ENCODE peak calls at places on chromosomes 13 and 19, in ten cellular contexts. One of them, this sample, is unnamed.

GRCh38 chr19:53877361-53877766 is 4.6 kb upstream of the PRKCG start:
- DNase-seq in fibroblast of the aortic adventitia: peak; percentile 41
- DNase-seq in heart right ventricle: no peak
- DNase-seq in PC-9: no peak
- DNase-seq in AG04450: no peak
- DNase-seq in ascending aorta: no peak
- DNase-seq in retinal pigment epithelial cell: no peak
- DNase-seq in HL-60: no peak
- DNase-seq in neural crest cell: no peak
- DNase-seq in fibroblast of mammary gland: peak; percentile 27
- DNase-seq in this sample: no peak

GRCh38 chr19:22627526-22627925 is 6.6 kb upstream of the ZNF492 start:
- DNase-seq in retinal pigment epithelial cell: no peak
- DNase-seq in PC-9: no peak
- DNase-seq in AG04450: no peak
- DNase-seq in ascending aorta: no peak
- DNase-seq in heart right ventricle: no peak
- DNase-seq in HL-60: no peak
- DNase-seq in neural crest cell: no peak
- DNase-seq in fibroblast of mammary gland: no peak
- DNase-seq in fibroblast of the aortic adventitia: no peak
- DNase-seq in this sample: no peak

GRCh38 chr19:13091400-13092161 is 11.1 kb downstream of the LYL1 start:
- DNase-seq in neural crest cell: no peak
- DNase-seq in fibroblast of the aortic adventitia: peak; percentile 96
- DNase-seq in heart right ventricle: peak; percentile 64
- DNase-seq in fibroblast of mammary gland: peak; percentile 74
- DNase-seq in AG04450: no peak
- DNase-seq in PC-9: no peak
- DNase-seq in ascending aorta: peak; percentile 66
- DNase-seq in HL-60: no peak
- DNase-seq in retinal pigment epithelial cell: peak; percentile 96
- DNase-seq in this sample: no peak

GRCh38 chr13:43390101-43390500 is 366.7 kb downstream of the DNAJC15 start:
- DNase-seq in retinal pigment epithelial cell: no peak
- DNase-seq in HL-60: no peak
- DNase-seq in neural crest cell: no peak
- DNase-seq in AG04450: no peak
- DNase-seq in fibroblast of the aortic adventitia: peak; percentile 62
- DNase-seq in heart right ventricle: no peak
- DNase-seq in PC-9: no peak
- DNase-seq in fibroblast of mammary gland: peak; percentile 55
- DNase-seq in ascending aorta: no peak
- DNase-seq in this sample: no peak

GRCh38 chr19:3642987-3643386 is 16.4 kb upstream of the CACTIN start:
- DNase-seq in heart right ventricle: no peak
- DNase-seq in retinal pigment epithelial cell: no peak
- DNase-seq in AG04450: no peak
- DNase-seq in PC-9: no peak
- DNase-seq in ascending aorta: no peak
- DNase-seq in fibroblast of mammary gland: no peak
- DNase-seq in neural crest cell: no peak
- DNase-seq in fibroblast of the aortic adventitia: no peak
- DNase-seq in HL-60: no peak
- DNase-seq in this sample: no peak

GRCh38 chr13:75860935-75861334 is 224.8 kb downstream of the LMO7 start:
- DNase-seq in PC-9: no peak
- DNase-seq in fibroblast of mammary gland: no peak
- DNase-seq in ascending aorta: no peak
- DNase-seq in HL-60: no peak
- DNase-seq in fibroblast of the aortic adventitia: no peak
- DNase-seq in neural crest cell: no peak
- DNase-seq in AG04450: no peak
- DNase-seq in retinal pigment epithelial cell: no peak
- DNase-seq in heart right ventricle: no peak
- DNase-seq in this sample: no peak

GRCh38 chr13:47463726-47464125 is 537.3 kb downstream of the SUCLA2 start:
- DNase-seq in heart right ventricle: no peak
- DNase-seq in retinal pigment epithelial cell: peak; percentile 19
- DNase-seq in PC-9: no peak
- DNase-seq in fibroblast of mammary gland: peak; percentile 78
- DNase-seq in ascending aorta: no peak
- DNase-seq in fibroblast of the aortic adventitia: peak; percentile 16
- DNase-seq in neural crest cell: no peak
- DNase-seq in AG04450: peak; percentile 18
- DNase-seq in HL-60: no peak
- DNase-seq in this sample: no peak

GRCh38 chr13:113616991-113617749 is 32.6 kb downstream of the TFDP1 start:
- DNase-seq in AG04450: no peak
- DNase-seq in HL-60: peak; percentile 35
- DNase-seq in heart right ventricle: no peak
- DNase-seq in PC-9: peak; percentile 22
- DNase-seq in fibroblast of the aortic adventitia: no peak
- DNase-seq in ascending aorta: no peak
- DNase-seq in retinal pigment epithelial cell: peak; percentile 35
- DNase-seq in neural crest cell: no peak
- DNase-seq in fibroblast of mammary gland: no peak
- DNase-seq in this sample: no peak

GRCh38 chr13:46185634-46186033 is 3.7 kb upstream of the LCP1 start:
- DNase-seq in heart right ventricle: no peak
- DNase-seq in ascending aorta: no peak
- DNase-seq in AG04450: no peak
- DNase-seq in fibroblast of the aortic adventitia: no peak
- DNase-seq in neural crest cell: no peak
- DNase-seq in PC-9: no peak
- DNase-seq in fibroblast of mammary gland: no peak
- DNase-seq in retinal pigment epithelial cell: no peak
- DNase-seq in HL-60: no peak
- DNase-seq in this sample: no peak

GRCh38 chr13:41942462-41943094 is 18.3 kb downstream of the VWA8 start:
- DNase-seq in HL-60: no peak
- DNase-seq in neural crest cell: no peak
- DNase-seq in retinal pigment epithelial cell: no peak
- DNase-seq in PC-9: no peak
- DNase-seq in AG04450: peak; percentile 33
- DNase-seq in ascending aorta: no peak
- DNase-seq in heart right ventricle: no peak
- DNase-seq in fibroblast of the aortic adventitia: peak; percentile 69
- DNase-seq in fibroblast of mammary gland: peak; percentile 64
- DNase-seq in this sample: no peak

GRCh38 chr13:76828316-76828741 is 57.9 kb downstream of the KCTD12 start:
- DNase-seq in ascending aorta: no peak
- DNase-seq in fibroblast of the aortic adventitia: no peak
- DNase-seq in fibroblast of mammary gland: peak; percentile 58
- DNase-seq in retinal pigment epithelial cell: no peak
- DNase-seq in HL-60: no peak
- DNase-seq in heart right ventricle: no peak
- DNase-seq in neural crest cell: no peak
- DNase-seq in PC-9: no peak
- DNase-seq in AG04450: no peak
- DNase-seq in this sample: peak; percentile 17

GRCh38 chr19:15296841-15297415 is 35.4 kb downstream of the BRD4 start:
- DNase-seq in neural crest cell: no peak
- DNase-seq in HL-60: no peak
- DNase-seq in fibroblast of mammary gland: no peak
- DNase-seq in retinal pigment epithelial cell: no peak
- DNase-seq in AG04450: no peak
- DNase-seq in PC-9: no peak
- DNase-seq in heart right ventricle: no peak
- DNase-seq in ascending aorta: no peak
- DNase-seq in fibroblast of the aortic adventitia: no peak
- DNase-seq in this sample: no peak

GRCh38 chr19:15299568-15300409 is 32.5 kb downstream of the BRD4 start:
- DNase-seq in fibroblast of the aortic adventitia: peak; percentile 78
- DNase-seq in neural crest cell: no peak
- DNase-seq in fibroblast of mammary gland: no peak
- DNase-seq in HL-60: no peak
- DNase-seq in ascending aorta: no peak
- DNase-seq in PC-9: no peak
- DNase-seq in retinal pigment epithelial cell: no peak
- DNase-seq in AG04450: peak; percentile 62
- DNase-seq in heart right ventricle: no peak
- DNase-seq in this sample: no peak

GRCh38 chr19:15296353-15296752 is 36.0 kb downstream of the BRD4 start:
- DNase-seq in heart right ventricle: peak; percentile 34
- DNase-seq in fibroblast of the aortic adventitia: no peak
- DNase-seq in PC-9: no peak
- DNase-seq in AG04450: no peak
- DNase-seq in neural crest cell: no peak
- DNase-seq in HL-60: no peak
- DNase-seq in ascending aorta: no peak
- DNase-seq in fibroblast of mammary gland: no peak
- DNase-seq in retinal pigment epithelial cell: no peak
- DNase-seq in this sample: no peak

GRCh38 chr19:15298847-15299567 is 33.3 kb downstream of the BRD4 start:
- DNase-seq in ascending aorta: no peak
- DNase-seq in AG04450: no peak
- DNase-seq in heart right ventricle: no peak
- DNase-seq in fibroblast of the aortic adventitia: no peak
- DNase-seq in HL-60: no peak
- DNase-seq in PC-9: no peak
- DNase-seq in neural crest cell: no peak
- DNase-seq in fibroblast of mammary gland: no peak
- DNase-seq in retinal pigment epithelial cell: no peak
- DNase-seq in this sample: no peak

DNA sequence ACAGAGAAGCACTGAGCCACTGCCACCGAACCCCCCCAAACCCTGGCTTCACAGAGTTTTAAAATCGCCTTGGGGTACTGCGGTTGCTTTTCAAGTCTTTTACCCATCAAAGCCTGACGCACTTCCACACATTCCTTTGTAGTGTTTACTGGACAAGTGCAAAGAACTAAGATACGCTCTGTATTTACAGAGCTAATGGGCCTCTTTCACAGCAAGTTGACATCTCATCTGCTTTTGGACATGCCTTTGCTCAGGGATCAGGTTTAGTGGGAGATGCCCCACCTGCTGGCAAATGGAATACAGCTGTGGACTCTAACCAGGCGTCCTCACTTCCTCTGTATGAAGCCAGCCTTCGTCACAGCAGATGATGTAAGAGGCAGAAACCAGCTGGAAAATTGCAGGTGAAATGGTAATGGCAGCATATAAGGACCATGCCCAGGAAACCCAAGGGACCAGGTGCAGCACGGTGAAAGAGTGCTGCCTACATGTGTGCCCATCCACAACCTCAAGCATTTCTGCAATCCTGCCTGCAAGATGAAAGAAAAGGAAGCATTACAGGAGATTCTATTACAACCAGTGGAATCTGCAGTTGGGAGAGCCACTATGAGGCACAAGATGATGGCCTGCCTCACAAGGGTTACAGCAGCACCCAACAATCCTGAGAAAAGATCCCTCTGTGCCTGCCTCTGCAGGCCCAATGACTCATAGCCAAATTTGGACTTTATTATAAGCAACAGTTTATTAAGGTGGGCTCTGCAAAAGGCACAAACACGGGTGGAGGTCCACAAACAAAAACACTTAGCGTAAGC is 34.7 kb downstream of the BRD4 start:
- DNase-seq in retinal pigment epithelial cell: no peak
- DNase-seq in neural crest cell: no peak
- DNase-seq in fibroblast of the aortic adventitia: peak; percentile 80
- DNase-seq in AG04450: peak; percentile 52
- DNase-seq in ascending aorta: no peak
- DNase-seq in HL-60: no peak
- DNase-seq in heart right ventricle: no peak
- DNase-seq in fibroblast of mammary gland: peak; percentile 63
- DNase-seq in PC-9: no peak
- DNase-seq in this sample: no peak
- TF ChIP-seq CTCF in retinal pigment epithelial cell: peak; percentile 29
- TF ChIP-seq CTCF in neural crest cell: no peak
- TF ChIP-seq CTCF in fibroblast of the aortic adventitia: no peak
- TF ChIP-seq CTCF in AG04450: no peak
- TF ChIP-seq CTCF in ascending aorta: no peak
- TF ChIP-seq CTCF in HL-60: no peak
- TF ChIP-seq CTCF in heart right ventricle: no peak
- TF ChIP-seq CTCF in fibroblast of mammary gland: peak; percentile 5
- TF ChIP-seq CTCF in PC-9: no peak
- TF ChIP-seq CTCF in this sample: no peak

GRCh38 chr13:36753176-36753575 is 65.8 kb upstream of the RFXAP start:
- DNase-seq in AG04450: no peak
- DNase-seq in heart right ventricle: no peak
- DNase-seq in neural crest cell: no peak
- DNase-seq in ascending aorta: no peak
- DNase-seq in PC-9: no peak
- DNase-seq in HL-60: no peak
- DNase-seq in fibroblast of the aortic adventitia: no peak
- DNase-seq in retinal pigment epithelial cell: no peak
- DNase-seq in fibroblast of mammary gland: no peak
- DNase-seq in this sample: no peak
- TF ChIP-seq CTCF in AG04450: no peak
- TF ChIP-seq CTCF in heart right ventricle: no peak
- TF ChIP-seq CTCF in neural crest cell: no peak
- TF ChIP-seq CTCF in ascending aorta: no peak
- TF ChIP-seq CTCF in PC-9: no peak
- TF ChIP-seq CTCF in HL-60: no peak
- TF ChIP-seq CTCF in fibroblast of the aortic adventitia: no peak
- TF ChIP-seq CTCF in retinal pigment epithelial cell: no peak
- TF ChIP-seq CTCF in fibroblast of mammary gland: no peak
- TF ChIP-seq CTCF in this sample: no peak

GRCh38 chr13:32903720-32904119 is 112.5 kb upstream of the KL start:
- DNase-seq in PC-9: no peak
- DNase-seq in fibroblast of the aortic adventitia: peak; percentile 44
- DNase-seq in HL-60: no peak
- DNase-seq in neural crest cell: no peak
- DNase-seq in ascending aorta: no peak
- DNase-seq in fibroblast of mammary gland: peak; percentile 28
- DNase-seq in heart right ventricle: no peak
- DNase-seq in retinal pigment epithelial cell: no peak
- DNase-seq in AG04450: no peak
- DNase-seq in this sample: no peak
- TF ChIP-seq CTCF in PC-9: no peak
- TF ChIP-seq CTCF in fibroblast of the aortic adventitia: no peak
- TF ChIP-seq CTCF in HL-60: no peak
- TF ChIP-seq CTCF in neural crest cell: no peak
- TF ChIP-seq CTCF in ascending aorta: no peak
- TF ChIP-seq CTCF in fibroblast of mammary gland: no peak
- TF ChIP-seq CTCF in heart right ventricle: no peak
- TF ChIP-seq CTCF in retinal pigment epithelial cell: no peak
- TF ChIP-seq CTCF in AG04450: no peak
- TF ChIP-seq CTCF in this sample: no peak

DNA sequence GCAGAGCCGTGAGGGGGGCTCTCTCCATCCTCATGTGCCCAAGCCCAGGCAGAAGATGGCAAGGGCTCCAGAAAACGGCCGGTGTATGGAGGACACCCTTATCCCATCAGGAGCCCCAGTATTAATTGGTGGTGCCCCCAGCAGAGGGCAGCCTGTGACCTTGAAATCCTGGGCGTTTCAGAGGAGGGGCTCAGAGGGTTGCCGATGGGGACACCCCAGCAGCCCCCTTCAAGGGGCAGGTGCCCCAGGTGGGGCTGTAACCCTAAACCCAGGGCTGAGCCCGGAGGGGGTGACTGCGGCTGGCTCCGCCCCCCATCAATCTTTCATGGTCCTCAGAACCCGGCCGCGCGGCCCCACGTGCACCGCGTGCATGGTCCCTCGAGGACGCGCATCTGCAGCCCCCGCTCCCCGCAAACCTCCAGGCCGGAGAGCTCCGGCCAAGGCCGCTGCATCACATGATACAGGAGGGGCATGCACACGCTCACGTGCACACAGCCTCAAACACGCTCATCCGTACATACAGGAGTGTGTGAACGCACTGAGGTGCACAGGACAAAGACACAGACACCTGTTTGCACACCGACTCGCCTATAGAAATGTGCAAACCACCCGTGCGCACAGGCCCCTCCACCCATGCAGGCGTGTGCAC is 959 bp downstream of the RAB3A start:
- DNase-seq in PC-9: peak; percentile 11
- DNase-seq in fibroblast of mammary gland: peak; percentile 15
- DNase-seq in retinal pigment epithelial cell: no peak
- DNase-seq in AG04450: no peak
- DNase-seq in ascending aorta: no peak
- DNase-seq in fibroblast of the aortic adventitia: no peak
- DNase-seq in neural crest cell: no peak
- DNase-seq in heart right ventricle: peak; percentile 42
- DNase-seq in HL-60: peak; percentile 62
- DNase-seq in this sample: peak; percentile 50
- TF ChIP-seq CTCF in PC-9: peak; percentile 56
- TF ChIP-seq CTCF in fibroblast of mammary gland: peak; percentile 12
- TF ChIP-seq CTCF in retinal pigment epithelial cell: peak; percentile 42
- TF ChIP-seq CTCF in AG04450: peak; percentile 47
- TF ChIP-seq CTCF in ascending aorta: no peak
- TF ChIP-seq CTCF in fibroblast of the aortic adventitia: peak; percentile 44
- TF ChIP-seq CTCF in neural crest cell: peak; percentile 26
- TF ChIP-seq CTCF in heart right ventricle: peak; percentile 37
- TF ChIP-seq CTCF in HL-60: no peak
- TF ChIP-seq CTCF in this sample: peak; percentile 53